ENCODE peak calls at places on chromosomes 12 and 14, in four cellular contexts. D, F, U and L are unnamed samples. For H3K4me1, the result is how much of the 10 kb centered on the place peaks cover.

GRCh38 chr12:42094277-42094676 is 50.4 kb downstream of the GXYLT1 start:
- DNase-seq in D (no peak), F (no peak), U (peak), L (no peak)

GRCh38 chr14:22333408-22334274 is 255.4 kb downstream of the DAD1 start:
- DNase-seq in D (peak), F (no peak), U (peak), L (no peak)

GRCh38 chr14:51860836-51861583 is 598 bp downstream of the GNG2 start:
- DNase-seq in D (no peak), F (peak), U (no peak), L (no peak)

GRCh38 chr12:114131824-114132223 is 165.7 kb upstream of the RBM19 start:
- DNase-seq in D (no peak), F (no peak), U (no peak), L (no peak)

GRCh38 chr14:50798048-50798421 is 32.9 kb downstream of the NIN start:
- DNase-seq in D (no peak), F (no peak), U (no peak), L (no peak)

GRCh38 chr14:61573748-61574513 is 121.4 kb upstream of the HIF1A start:
- DNase-seq in D (no peak), F (no peak), U (peak), L (no peak)

GRCh38 chr12:31585271-31585670 is 5.7 kb downstream of the DENND5B start:
- DNase-seq in D (no peak), F (no peak), U (no peak), L (no peak)

GRCh38 chr14:75341639-75342038 is 63.0 kb downstream of the FOS start:
- DNase-seq in D (no peak), F (no peak), U (no peak), L (no peak)

GRCh38 chr12:10169094-10169493 is 2.8 kb downstream of the OLR1 start:
- DNase-seq in D (no peak), F (no peak), U (no peak), L (no peak)

GRCh38 chr12:33825986-33826602 is 196.2 kb upstream of the ALG10 start:
- DNase-seq in D (no peak), F (no peak), U (no peak), L (no peak)

GRCh38 chr12:87270894-87271293 is 758.3 kb downstream of the C12orf50 start:
- DNase-seq in D (no peak), F (no peak), U (no peak), L (no peak)

GRCh38 chr12:61870658-61871559 is 389.3 kb upstream of the USP15 start:
- DNase-seq in D (no peak), F (no peak), U (no peak), L (no peak)

GRCh38 chr14:104647467-104648063 is 41.9 kb upstream of the INF2 start:
- DNase-seq in D (no peak), F (no peak), U (no peak), L (no peak)

GRCh38 chr14:75010472-75010871 is 7.8 kb downstream of the EIF2B2 start:
- DNase-seq in D (no peak), F (no peak), U (no peak), L (no peak)

GRCh38 chr12:43370299-43370698 is 181.7 kb downstream of the ADAMTS20 start:
- DNase-seq in D (no peak), F (no peak), U (no peak), L (no peak)

GRCh38 chr12:100987552-100988277 is 193.1 kb downstream of the ANO4 start:
- DNase-seq in D (peak), F (peak), U (peak), L (no peak)

GRCh38 chr12:116719661-116720060 is 18.2 kb downstream of the SPRING1 start:
- DNase-seq in D (no peak), F (no peak), U (peak), L (no peak)

GRCh38 chr12:113271853-113272561 is 50.7 kb downstream of the TPCN1 start:
- DNase-seq in D (no peak), F (peak), U (no peak), L (no peak)

GRCh38 chr12:119444462-119445044 is 110.0 kb downstream of the CCDC60 start:
- DNase-seq in D (peak), F (peak), U (peak), L (peak)

GRCh38 chr12:76277480-76277879 is 70.7 kb downstream of the BBS10 start:
- DNase-seq in D (no peak), F (no peak), U (no peak), L (no peak)

GRCh38 chr14:72457641-72458040 is 436.3 kb downstream of the DPF3 start:
- DNase-seq in D (peak), F (no peak), U (no peak), L (no peak)

GRCh38 chr14:101019974-101020710 is 116.6 kb upstream of the RTL1 start:
- DNase-seq in D (no peak), F (no peak), U (no peak), L (no peak)

GRCh38 chr12:94592080-94592479 is 58.3 kb downstream of the TMCC3 start:
- DNase-seq in D (no peak), F (no peak), U (no peak), L (no peak)

GRCh38 chr14:51869426-51870113 is 9.2 kb downstream of the GNG2 start:
- DNase-seq in D (no peak), F (no peak), U (no peak), L (no peak)

GRCh38 chr12:7905071-7905470 is 30.9 kb downstream of the SLC2A3 start:
- DNase-seq in D (no peak), F (no peak), U (peak), L (no peak)

GRCh38 chr12:67070604-67071003 is 198.6 kb upstream of the CAND1 start:
- DNase-seq in D (no peak), F (peak), U (no peak), L (no peak)

GRCh38 chr12:56084958-56085543 is 5.1 kb downstream of the ERBB3 start:
- DNase-seq in D (peak), F (no peak), U (peak), L (no peak)

GRCh38 chr14:59481407-59482119 is 2.6 kb downstream of the L3HYPDH start:
- DNase-seq in D (no peak), F (no peak), U (no peak), L (no peak)

GRCh38 chr14:73424453-73424852 is 33.9 kb downstream of the NUMB start:
- DNase-seq in D (no peak), F (no peak), U (peak), L (no peak)

GRCh38 chr14:45181329-45181728 is 45.6 kb downstream of the FANCM start:
- DNase-seq in D (no peak), F (no peak), U (no peak), L (no peak)

GRCh38 chr14:91953170-91953985 is 5.9 kb upstream of the FBLN5 start:
- DNase-seq in D (no peak), F (no peak), U (no peak), L (no peak)

GRCh38 chr12:34389378-34390170 is 367.3 kb downstream of the ALG10 start:
- DNase-seq in D (no peak), F (no peak), U (no peak), L (no peak)

GRCh38 chr14:53462931-53463778 is 310.0 kb upstream of the DDHD1 start:
- DNase-seq in D (no peak), F (no peak), U (no peak), L (no peak)

GRCh38 chr14:51592836-51593235 is 58.9 kb upstream of the FRMD6 start:
- DNase-seq in D (no peak), F (no peak), U (no peak), L (peak)

GRCh38 chr14:73283592-73284379 is 46.5 kb downstream of the PAPLN start:
- DNase-seq in D (no peak), F (no peak), U (no peak), L (no peak)

GRCh38 chr14:24194873-24195185 is 412 bp downstream of the TM9SF1 start:
- DNase-seq in D (peak), F (no peak), U (no peak), L (no peak)

GRCh38 chr12:120546050-120546386 is 11.9 kb downstream of the RNF10 start:
- DNase-seq in D (no peak), F (no peak), U (no peak), L (no peak)

GRCh38 chr12:11739980-11740379 is 90.5 kb downstream of the ETV6 start:
- DNase-seq in D (no peak), F (no peak), U (no peak), L (no peak)

GRCh38 chr12:108691154-108691994 is 39.9 kb downstream of the CORO1C start:
- DNase-seq in D (peak), F (peak), U (peak), L (peak)

GRCh38 chr12:108691995-108692808 is 39.1 kb downstream of the CORO1C start:
- DNase-seq in D (no peak), F (no peak), U (no peak), L (peak)

GRCh38 chr12:108689314-108690190 is 41.8 kb downstream of the CORO1C start:
- DNase-seq in D (no peak), F (no peak), U (no peak), L (no peak)

GRCh38 chr12:108690191-108690518 is 41.2 kb downstream of the CORO1C start:
- DNase-seq in D (no peak), F (no peak), U (no peak), L (no peak)

GRCh38 chr12:108690799-108691153 is 40.5 kb downstream of the CORO1C start:
- DNase-seq in D (no peak), F (no peak), U (no peak), L (no peak)
- H3K4me3 ChIP-seq in D (peak), F (peak), U (no peak), L (peak)

GRCh38 chr12:53973093-53974042 is at the start of gene HOXC11:
- DNase-seq in D (no peak), F (no peak), U (no peak), L (no peak)
- H3K4me1 ChIP-seq in D (under half), F (under half), U (under half), L (under half)

DNA sequence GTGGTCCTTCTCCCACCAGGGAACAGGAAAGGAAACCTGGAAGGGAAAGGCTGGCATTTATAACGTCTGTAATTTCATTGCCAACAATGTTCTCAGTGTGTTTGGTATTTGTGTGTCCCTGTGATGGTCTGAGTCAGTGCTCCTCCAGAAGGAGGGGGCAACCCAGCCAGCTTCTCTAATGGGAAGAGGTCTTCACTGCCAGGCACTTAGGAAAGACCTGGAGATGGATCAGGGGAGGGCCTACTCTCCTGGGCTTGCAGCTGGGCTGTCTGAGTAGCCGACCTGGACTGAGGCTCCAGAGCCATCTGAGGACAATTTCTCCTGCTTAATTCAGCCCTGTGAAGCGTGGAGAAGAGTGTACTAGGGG is 42.2 kb downstream of the ERH start:
- DNase-seq in D (no peak), F (no peak), U (no peak), L (no peak)
- H3K27ac ChIP-seq in D (no peak), F (peak), U (no peak), L (no peak)

GRCh38 chr12:2959508-2960431 is 573 bp downstream of the TEAD4 start:
- DNase-seq in D (peak), F (peak), U (peak), L (no peak)

GRCh38 chr12:2963154-2963759 is 4.1 kb downstream of the TEAD4 start:
- DNase-seq in D (no peak), F (no peak), U (peak), L (no peak)

GRCh38 chr12:2960432-2960956 is 1.3 kb downstream of the TEAD4 start:
- DNase-seq in D (peak), F (no peak), U (no peak), L (no peak)

GRCh38 chr12:2960996-2961616 is 1.9 kb downstream of the TEAD4 start:
- DNase-seq in D (no peak), F (no peak), U (no peak), L (no peak)

GRCh38 chr12:2961705-2962104 is 2.5 kb downstream of the TEAD4 start:
- DNase-seq in D (no peak), F (no peak), U (no peak), L (no peak)
- H3K4me3 ChIP-seq in D (no peak), F (no peak), U (no peak), L (no peak)

GRCh38 chr14:68631058-68631690 is 161.7 kb downstream of the ZFP36L1 start:
- DNase-seq in D (no peak), F (no peak), U (no peak), L (no peak)
- H3K4me1 ChIP-seq in D (under half), F (under half), U (under half), L (under half)

GRCh38 chr14:28768549-28768870 is 1.9 kb downstream of the FOXG1 start:
- DNase-seq in D (no peak), F (no peak), U (no peak), L (no peak)
- H3K27ac ChIP-seq in D (no peak), F (no peak), U (no peak), L (no peak)

GRCh38 chr14:106222736-106223135 is 696.4 kb downstream of the TMEM121 start:
- DNase-seq in D (no peak), F (no peak), U (no peak), L (no peak)
- H3K4me3 ChIP-seq in D (no peak), F (no peak), U (no peak), L (no peak)

GRCh38 chr14:32366995-32367394 is 37.9 kb downstream of the AKAP6 start:
- DNase-seq in D (no peak), F (no peak), U (no peak), L (no peak)

GRCh38 chr14:32368107-32368506 is 39.0 kb downstream of the AKAP6 start:
- DNase-seq in D (no peak), F (no peak), U (no peak), L (no peak)

GRCh38 chr14:32364941-32365340 is 35.8 kb downstream of the AKAP6 start:
- DNase-seq in D (no peak), F (peak), U (no peak), L (no peak)

GRCh38 chr14:32367501-32367900 is 38.4 kb downstream of the AKAP6 start:
- DNase-seq in D (no peak), F (no peak), U (no peak), L (no peak)

GRCh38 chr14:32366256-32366655 is 37.2 kb downstream of the AKAP6 start:
- DNase-seq in D (no peak), F (peak), U (no peak), L (no peak)
- H3K4me1 ChIP-seq in D (under half), F (under half), U (under half), L (under half)

GRCh38 chr12:25469368-25469767 is 83.7 kb downstream of the LMNTD1 start:
- DNase-seq in D (no peak), F (no peak), U (no peak), L (no peak)

GRCh38 chr12:25472453-25472852 is 80.6 kb downstream of the LMNTD1 start:
- DNase-seq in D (no peak), F (no peak), U (no peak), L (no peak)

DNA sequence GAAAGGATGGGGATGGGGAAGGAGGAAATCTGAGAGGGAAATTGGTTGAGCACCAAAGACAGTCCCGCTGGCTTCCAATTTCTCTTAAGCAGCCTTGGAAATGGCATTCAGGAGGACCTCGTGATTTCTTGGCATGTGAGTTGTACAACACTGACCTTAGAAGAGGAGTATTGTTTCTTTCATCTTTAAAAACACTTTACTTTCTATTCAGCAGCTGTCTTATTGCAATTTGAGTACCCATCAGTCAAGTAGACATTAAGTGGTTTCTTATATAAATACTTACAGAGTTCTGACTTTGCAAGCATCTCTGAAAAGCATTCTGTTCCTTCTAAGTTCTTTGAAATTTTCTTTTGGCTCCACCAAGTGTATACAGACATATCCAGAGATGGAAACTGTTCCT is 83.2 kb downstream of the LMNTD1 start:
- DNase-seq in D (no peak), F (no peak), U (no peak), L (no peak)
- H3K27ac ChIP-seq in D (no peak), F (no peak), U (no peak), L (no peak)